ENCODE peak calls at places on chromosome 15, in four cellular contexts. S is trophoblast cell, D is IMR-90, C is H9. O is an unnamed sample. For H3K4me1, the result is how much of the 10 kb centered on the place peaks cover.

GRCh38 chr15:78638658-78639314 is 2.2 kb downstream of the CHRNB4 start:
- DNase-seq in C (peak), S (peak), D (peak), O (peak)

GRCh38 chr15:22968356-22968755 is 11.8 kb downstream of the CYFIP1 start:
- DNase-seq in D (peak), C (no peak), S (no peak), O (no peak)

GRCh38 chr15:70035719-70036077 is 62.0 kb downstream of the TLE3 start:
- DNase-seq in S (no peak), D (no peak), C (no peak), O (no peak)

GRCh38 chr15:76056931-76057330 is 2.9 kb upstream of the TMEM266 start:
- DNase-seq in D (no peak), C (no peak), S (peak), O (no peak)

GRCh38 chr15:56973463-56973862 is 55.0 kb downstream of the TCF12 start:
- DNase-seq in S (no peak), C (no peak), D (no peak), O (no peak)

GRCh38 chr15:71110800-71111565 is 4.3 kb upstream of the THSD4 start:
- DNase-seq in C (peak), S (peak), D (no peak), O (no peak)

GRCh38 chr15:49827311-49827710 is 206.5 kb downstream of the DTWD1 start:
- DNase-seq in S (no peak), D (no peak), C (no peak), O (no peak)

GRCh38 chr15:81914734-81915234 is 131.0 kb downstream of the MEX3B start:
- DNase-seq in S (no peak), D (no peak), C (no peak), O (no peak)

GRCh38 chr15:62307551-62307950 is 142.5 kb upstream of the C2CD4B start:
- DNase-seq in C (no peak), S (peak), D (peak), O (no peak)

GRCh38 chr15:63597033-63597790 is at the start of gene FBXL22:
- DNase-seq in D (peak), S (no peak), C (peak), O (no peak)

GRCh38 chr15:46751303-46751702 is 966.0 kb upstream of the SEMA6D start:
- DNase-seq in S (no peak), C (no peak), D (no peak), O (no peak)

GRCh38 chr15:36831125-36831914 is 251.9 kb downstream of the CDIN1 start:
- DNase-seq in C (no peak), S (peak), D (peak), O (no peak)

GRCh38 chr15:55562601-55563000 is 25.5 kb downstream of the PYGO1 start:
- DNase-seq in D (no peak), S (no peak), C (no peak), O (no peak)

GRCh38 chr15:57165992-57166391 is 210.3 kb upstream of the CGNL1 start:
- DNase-seq in S (peak), C (no peak), D (peak), O (no peak)

DNA sequence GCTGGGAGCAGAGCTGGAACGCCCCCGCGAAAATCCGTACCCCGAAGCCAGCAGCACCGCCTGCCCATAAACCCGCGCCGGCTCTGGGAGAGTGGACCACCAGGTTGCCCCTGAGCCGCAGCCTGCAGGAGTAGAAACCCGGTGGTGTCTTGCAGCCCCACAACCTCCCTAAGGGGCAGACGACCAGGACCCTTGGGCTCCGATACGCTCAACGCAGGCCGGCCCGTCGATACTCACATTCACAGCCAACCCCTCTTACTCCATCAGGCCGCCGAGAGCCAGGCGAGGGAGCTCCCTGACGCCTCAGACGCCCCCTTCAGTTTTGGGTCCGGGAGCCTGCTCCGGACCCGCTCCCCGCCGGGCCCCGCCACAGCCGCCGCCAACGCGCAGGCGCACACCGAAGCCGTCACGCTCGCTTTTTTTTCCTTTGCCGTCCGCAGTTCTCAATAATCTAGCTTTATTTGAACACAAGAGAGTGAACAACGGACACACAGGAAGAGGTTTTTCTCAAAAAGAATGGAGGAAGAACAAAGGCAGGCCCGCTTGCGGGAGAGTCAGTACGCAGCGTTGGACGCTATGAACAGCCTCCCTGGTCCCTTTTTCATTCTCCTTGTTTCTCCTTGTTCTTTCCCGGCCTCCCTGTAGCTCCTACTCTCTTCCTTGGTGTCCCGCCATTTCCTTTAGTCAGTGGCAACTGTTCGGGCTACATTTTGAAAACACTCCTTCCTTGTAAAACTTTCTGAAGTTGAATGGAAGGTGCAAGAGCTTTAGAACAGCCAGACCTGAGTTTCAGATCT is at the start of gene ZNF106:
- DNase-seq in S (peak), D (peak), C (peak), O (peak)
- H4K91ac ChIP-seq in S (peak), D (peak), C (no peak), O (no peak)

DNA sequence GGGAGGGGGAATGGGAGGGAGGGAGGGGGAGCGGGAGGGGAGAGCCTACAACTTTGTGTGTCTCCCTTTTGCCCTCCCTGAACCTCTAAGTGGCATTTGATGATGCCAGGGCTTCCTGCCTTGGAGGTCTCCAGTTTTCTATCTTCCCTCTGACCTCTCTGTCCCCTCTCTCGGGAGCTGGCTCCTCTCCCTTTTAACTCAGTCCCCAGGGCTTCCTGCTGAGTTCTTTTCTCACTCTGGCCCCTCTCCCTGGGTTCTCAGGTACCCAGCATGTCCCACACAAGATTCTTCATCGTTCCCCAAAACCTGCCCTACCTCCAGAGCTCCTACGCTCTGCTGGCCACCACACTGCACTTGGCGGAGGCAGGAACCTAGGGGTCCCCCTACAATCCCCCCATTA is 12.5 kb upstream of the FAM174B start:
- DNase-seq in C (no peak), D (no peak), S (no peak), O (no peak)
- H3K4me1 ChIP-seq in C (under half), D (under half), S (under half), O (under half)

DNA sequence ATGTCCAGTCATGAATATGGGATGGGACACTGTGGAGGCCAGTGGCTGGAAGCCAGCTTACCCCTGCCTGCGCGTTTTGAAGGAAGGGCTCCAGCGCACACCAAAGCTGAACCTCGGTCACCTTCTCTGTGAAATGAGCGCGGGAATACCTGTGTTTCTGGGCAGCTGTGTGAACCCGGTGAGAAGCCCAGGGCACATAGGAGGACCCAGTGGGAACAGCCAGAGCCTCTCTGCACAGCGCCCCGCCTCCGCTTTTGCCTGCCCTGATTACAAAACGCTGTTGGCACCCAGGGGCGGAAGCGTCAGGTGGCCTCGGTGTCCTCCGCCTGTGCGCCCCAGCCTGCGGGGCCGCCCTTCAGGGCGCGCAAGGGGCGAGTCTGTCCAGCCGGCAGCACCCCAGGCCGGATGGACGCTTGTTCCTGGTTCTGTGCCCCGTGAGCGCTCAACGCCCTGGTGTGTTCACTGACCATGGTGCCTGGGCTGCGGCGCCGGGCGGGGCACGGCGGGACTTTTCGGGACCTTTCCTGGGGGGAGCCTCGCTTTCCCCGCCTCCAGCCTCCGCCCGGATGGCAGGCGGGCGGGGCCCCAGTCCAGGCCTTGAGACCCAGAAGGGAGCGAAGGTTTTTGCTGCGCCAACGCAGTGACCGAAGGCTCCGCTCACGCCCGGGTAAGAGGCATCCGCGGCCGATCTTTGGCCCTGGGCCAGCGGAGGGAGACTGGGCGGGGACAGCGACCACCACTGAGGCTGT is at the start of gene SQOR:
- DNase-seq in D (peak), C (peak), S (peak), O (peak)
- H4K8ac ChIP-seq in D (peak), C (no peak), S (no peak), O (no peak)

GRCh38 chr15:99267957-99268356 is 16.7 kb downstream of the LRRC28 start:
- DNase-seq in D (no peak), S (no peak), C (no peak), O (no peak)

GRCh38 chr15:99268431-99268830 is 17.1 kb downstream of the LRRC28 start:
- DNase-seq in S (no peak), D (no peak), C (no peak), O (no peak)

GRCh38 chr15:99264125-99264524 is 12.8 kb downstream of the LRRC28 start:
- DNase-seq in C (no peak), S (no peak), D (no peak), O (no peak)

GRCh38 chr15:99265541-99266070 is 14.3 kb downstream of the LRRC28 start:
- DNase-seq in S (no peak), C (no peak), D (no peak), O (no peak)
- H4K91ac ChIP-seq in S (no peak), C (no peak), D (no peak), O (no peak)

DNA sequence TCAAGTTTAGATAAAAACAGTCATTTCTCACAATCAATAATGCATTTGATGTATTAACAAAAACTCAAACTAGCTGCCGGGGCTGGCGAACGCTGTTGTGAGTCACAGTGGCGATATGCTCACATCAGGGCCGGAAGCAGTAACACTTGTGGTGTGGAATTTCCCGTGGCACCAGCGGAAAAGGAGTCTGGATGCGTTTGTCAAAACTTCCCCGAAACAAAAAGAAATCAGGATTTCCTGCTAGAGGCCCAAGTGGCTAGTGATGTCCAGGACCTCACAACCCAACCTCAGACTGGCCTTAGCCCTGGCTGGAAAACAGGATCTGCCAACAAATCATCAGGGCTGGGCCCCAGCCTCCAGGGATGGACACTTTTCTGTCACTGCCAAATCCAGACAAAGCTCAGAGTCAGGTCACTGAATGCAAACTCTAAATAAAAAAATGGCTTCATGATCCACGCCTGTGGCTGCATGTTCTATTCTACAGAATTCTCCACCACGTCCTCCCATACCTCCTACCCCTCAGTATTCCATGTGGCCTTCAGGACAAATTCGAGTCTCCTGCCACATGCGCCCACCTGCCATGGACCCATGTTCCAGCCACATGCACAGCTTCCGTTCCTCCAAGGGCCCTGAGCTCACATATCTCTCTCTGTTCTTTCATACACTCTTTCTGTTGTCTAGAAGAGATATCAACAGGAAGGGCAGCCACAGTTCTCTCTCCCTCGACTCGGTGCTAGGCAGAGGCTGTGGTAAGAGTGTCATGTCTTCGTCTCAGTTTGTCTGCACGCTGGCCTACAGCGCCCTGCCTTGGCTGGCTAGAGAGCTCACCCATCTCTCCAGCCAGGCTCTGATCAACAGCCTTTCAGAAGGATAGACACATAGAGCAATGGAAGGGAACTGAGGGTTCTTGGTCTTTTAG is 35.4 kb downstream of the EHD4 start:
- DNase-seq in S (peak), C (no peak), D (peak), O (no peak)
- H3K4me1 ChIP-seq in S (under half), C (under half), D (under half), O (under half)

GRCh38 chr15:67103432-67103831 is 38.0 kb downstream of the SMAD3 start:
- DNase-seq in C (no peak), D (no peak), S (no peak), O (no peak)
- H4K8ac ChIP-seq in C (no peak), D (peak), S (no peak), O (no peak)

DNA sequence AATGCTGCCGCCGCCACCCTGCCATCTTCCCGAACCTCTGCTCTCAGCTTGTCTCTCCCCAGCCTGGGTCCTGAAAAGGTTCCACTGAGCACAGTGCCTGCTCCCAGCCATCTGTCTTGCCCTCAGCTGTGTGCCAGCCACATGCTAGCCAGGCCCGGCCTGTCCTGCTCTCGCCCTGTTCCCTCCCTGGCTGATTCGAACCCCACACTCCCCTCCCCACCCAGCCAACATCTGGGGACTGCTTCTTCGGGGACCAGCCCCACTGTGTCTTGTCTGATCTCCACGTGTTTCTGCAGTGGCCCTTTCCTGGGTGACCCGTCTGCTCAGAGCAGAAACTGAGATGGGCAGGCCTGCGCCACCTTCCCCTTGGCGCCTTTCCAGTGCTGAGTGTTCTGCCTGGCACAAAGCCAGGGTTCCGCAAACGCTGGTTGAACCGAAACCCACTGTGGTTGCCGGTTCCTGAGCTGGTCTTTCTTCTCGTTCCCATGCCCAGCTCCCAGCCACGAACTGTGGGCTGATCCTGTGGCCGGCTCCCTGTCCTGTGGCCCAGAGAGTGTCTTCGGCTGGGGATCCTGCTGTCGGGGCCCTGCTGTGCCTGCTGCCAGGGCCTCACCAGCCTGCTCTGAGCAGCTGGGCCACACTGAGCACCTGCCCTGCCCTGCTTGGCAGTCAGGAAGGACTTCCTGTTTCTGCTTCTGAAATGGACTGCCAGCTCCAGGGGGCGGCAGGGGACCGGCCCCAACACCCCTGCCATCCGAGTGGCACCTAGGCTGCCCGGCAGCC is 62.7 kb upstream of the KLF13 start:
- DNase-seq in D (no peak), S (peak), C (peak), O (no peak)
- H4K91ac ChIP-seq in D (no peak), S (no peak), C (no peak), O (no peak)

DNA sequence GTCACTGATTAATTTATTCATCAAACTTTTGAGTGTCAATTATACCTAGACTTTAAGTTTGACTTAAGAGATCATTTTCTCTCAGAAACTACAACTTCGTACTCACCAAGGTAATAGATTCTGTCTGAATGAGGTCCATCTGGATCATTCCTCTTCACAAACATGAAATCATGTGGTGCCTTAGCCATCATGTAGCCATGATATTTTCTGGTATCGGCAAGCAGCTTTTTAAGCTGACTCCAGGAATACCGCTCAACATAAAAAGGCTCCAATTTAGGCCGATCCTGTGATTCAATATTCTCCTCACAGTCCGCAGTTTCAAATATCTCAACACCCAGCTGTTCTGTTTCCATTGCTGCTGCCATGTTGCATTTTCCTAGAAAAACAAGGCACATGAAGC is 5.3 kb downstream of the DPP8 start:
- DNase-seq in D (no peak), S (no peak), C (no peak), O (no peak)
- H3K4me1 ChIP-seq in D (under half), S (under half), C (under half), O (under half)

DNA sequence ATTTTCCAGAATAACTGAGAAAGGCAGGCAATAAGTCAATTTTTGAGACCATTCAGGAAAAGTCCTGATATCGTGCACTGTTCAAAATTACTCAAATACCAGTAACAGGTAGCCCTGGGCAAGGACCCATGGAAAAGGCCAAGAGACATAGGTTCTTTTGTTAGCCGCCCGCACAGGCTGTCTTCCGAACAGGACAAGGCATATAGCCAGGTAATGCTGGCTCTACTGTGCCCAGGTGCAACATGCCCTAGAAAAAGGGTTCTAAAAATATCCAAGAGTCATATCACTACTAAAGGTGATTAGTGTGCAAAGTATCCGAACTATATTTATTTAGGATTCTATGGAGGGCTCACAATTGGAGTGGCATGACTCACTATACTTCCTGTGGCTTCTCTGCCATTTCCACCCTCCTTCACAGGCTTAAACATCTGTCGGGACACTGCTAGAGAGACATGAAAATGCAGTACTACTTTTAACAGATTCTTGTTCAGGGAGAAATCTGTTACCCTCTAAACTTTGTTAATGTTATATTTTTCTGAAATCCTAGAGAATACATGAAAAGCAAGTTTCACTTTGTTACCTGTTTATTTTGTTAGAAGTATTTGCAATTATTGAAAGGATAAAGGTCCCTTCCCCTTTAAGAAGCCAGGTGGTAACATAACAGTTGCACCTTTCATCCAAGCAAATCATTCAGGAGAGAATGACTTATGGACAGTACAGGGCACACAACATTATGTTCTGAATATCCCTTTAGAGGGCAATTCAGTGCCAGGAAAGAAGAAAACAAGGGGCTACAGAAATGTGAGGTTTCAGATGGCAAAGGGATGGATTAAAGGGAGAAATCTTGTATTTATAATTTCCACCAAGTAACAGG is 293.3 kb upstream of the THBS1 start:
- DNase-seq in D (peak), S (peak), C (no peak), O (no peak)
- H4K8ac ChIP-seq in D (peak), S (no peak), C (no peak), O (no peak)

DNA sequence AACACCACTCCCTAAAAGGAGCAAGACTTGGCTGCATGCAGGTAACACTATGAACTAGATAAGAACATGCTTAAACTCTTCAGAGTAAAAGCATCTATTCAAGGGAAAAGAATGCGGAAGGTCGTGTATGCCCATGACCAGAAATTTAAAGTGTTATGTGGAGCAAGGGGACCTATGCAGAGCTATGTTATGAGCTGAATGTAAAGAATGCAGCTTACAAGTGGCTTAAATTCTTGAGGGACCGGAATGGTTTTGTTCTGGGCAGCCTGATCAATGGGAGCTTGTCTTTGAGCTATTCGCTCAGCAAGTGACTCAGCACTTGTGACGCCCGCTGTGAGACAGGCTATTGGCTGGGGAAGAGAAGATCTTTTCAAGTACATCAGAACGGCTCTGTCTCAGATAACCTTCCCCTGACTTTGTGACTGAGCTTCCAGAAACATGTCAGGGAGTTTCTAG is 367.5 kb upstream of the THBS1 start:
- DNase-seq in D (peak), C (peak), S (peak), O (peak)
- H4K91ac ChIP-seq in D (peak), C (no peak), S (no peak), O (no peak)